ENCODE peak calls at places on chromosome 15, in six cellular contexts. One of them, this sample, is unnamed.

GRCh38 chr15:31469801-31470545 is 143.3 kb downstream of the KLF13 start:
- DNase-seq in activated T-helper 1 cell treated with Interleukin-2 at 50 U/mL for 16 hours: no peak
- DNase-seq in neural progenitor cell: no peak
- DNase-seq in neural crest cell: no peak
- DNase-seq in EL: no peak
- DNase-seq in NCI-H2029 treated with DMSO at 0.1 percent for 48 hours: no peak
- DNase-seq in this sample: no peak

GRCh38 chr15:95304116-95304873 is 1026.2 kb upstream of the NR2F2 start:
- DNase-seq in activated T-helper 1 cell treated with Interleukin-2 at 50 U/mL for 16 hours: no peak
- DNase-seq in neural progenitor cell: no peak
- DNase-seq in neural crest cell: no peak
- DNase-seq in EL: peak; percentile 32
- DNase-seq in NCI-H2029 treated with DMSO at 0.1 percent for 48 hours: peak; percentile 28
- DNase-seq in this sample: no peak

GRCh38 chr15:81160312-81161214 is 26.5 kb downstream of the CFAP161 start:
- DNase-seq in activated T-helper 1 cell treated with Interleukin-2 at 50 U/mL for 16 hours: no peak
- DNase-seq in neural progenitor cell: no peak
- DNase-seq in neural crest cell: no peak
- DNase-seq in EL: peak; percentile 50
- DNase-seq in NCI-H2029 treated with DMSO at 0.1 percent for 48 hours: no peak
- DNase-seq in this sample: no peak

GRCh38 chr15:35674873-35675781 is 129.2 kb upstream of the DPH6 start:
- DNase-seq in activated T-helper 1 cell treated with Interleukin-2 at 50 U/mL for 16 hours: no peak
- DNase-seq in neural progenitor cell: no peak
- DNase-seq in neural crest cell: no peak
- DNase-seq in EL: peak; percentile 28
- DNase-seq in NCI-H2029 treated with DMSO at 0.1 percent for 48 hours: no peak
- DNase-seq in this sample: no peak

GRCh38 chr15:49242820-49243219 is 72.8 kb downstream of the GALK2 start:
- DNase-seq in activated T-helper 1 cell treated with Interleukin-2 at 50 U/mL for 16 hours: no peak
- DNase-seq in neural progenitor cell: no peak
- DNase-seq in neural crest cell: no peak
- DNase-seq in EL: peak; percentile 87
- DNase-seq in NCI-H2029 treated with DMSO at 0.1 percent for 48 hours: no peak
- DNase-seq in this sample: no peak

GRCh38 chr15:90881978-90882721 is 2.2 kb upstream of the FES start:
- DNase-seq in activated T-helper 1 cell treated with Interleukin-2 at 50 U/mL for 16 hours: no peak
- DNase-seq in neural progenitor cell: no peak
- DNase-seq in neural crest cell: no peak
- DNase-seq in EL: no peak
- DNase-seq in NCI-H2029 treated with DMSO at 0.1 percent for 48 hours: no peak
- DNase-seq in this sample: no peak

GRCh38 chr15:67882487-67883227 is 42.8 kb upstream of the RNU6-1 start:
- DNase-seq in activated T-helper 1 cell treated with Interleukin-2 at 50 U/mL for 16 hours: no peak
- DNase-seq in neural progenitor cell: no peak
- DNase-seq in neural crest cell: no peak
- DNase-seq in EL: no peak
- DNase-seq in NCI-H2029 treated with DMSO at 0.1 percent for 48 hours: no peak
- DNase-seq in this sample: no peak

GRCh38 chr15:89975482-89976291 is 25.4 kb upstream of the ZNF710 start:
- DNase-seq in activated T-helper 1 cell treated with Interleukin-2 at 50 U/mL for 16 hours: no peak
- DNase-seq in neural progenitor cell: no peak
- DNase-seq in neural crest cell: no peak
- DNase-seq in EL: no peak
- DNase-seq in NCI-H2029 treated with DMSO at 0.1 percent for 48 hours: no peak
- DNase-seq in this sample: no peak

GRCh38 chr15:45095661-45096060 is 18.3 kb downstream of the DUOX2 start:
- DNase-seq in activated T-helper 1 cell treated with Interleukin-2 at 50 U/mL for 16 hours: no peak
- DNase-seq in neural progenitor cell: no peak
- DNase-seq in neural crest cell: no peak
- DNase-seq in EL: no peak
- DNase-seq in NCI-H2029 treated with DMSO at 0.1 percent for 48 hours: no peak
- DNase-seq in this sample: no peak

GRCh38 chr15:88744548-88745020 is 58.7 kb upstream of the ACAN start:
- DNase-seq in activated T-helper 1 cell treated with Interleukin-2 at 50 U/mL for 16 hours: no peak
- DNase-seq in neural progenitor cell: peak; percentile 55
- DNase-seq in neural crest cell: no peak
- DNase-seq in EL: peak; percentile 41
- DNase-seq in NCI-H2029 treated with DMSO at 0.1 percent for 48 hours: no peak
- DNase-seq in this sample: no peak

GRCh38 chr15:62889141-62889661 is 153.3 kb upstream of the TPM1 start:
- DNase-seq in activated T-helper 1 cell treated with Interleukin-2 at 50 U/mL for 16 hours: no peak
- DNase-seq in neural progenitor cell: no peak
- DNase-seq in neural crest cell: no peak
- DNase-seq in EL: no peak
- DNase-seq in NCI-H2029 treated with DMSO at 0.1 percent for 48 hours: no peak
- DNase-seq in this sample: no peak

GRCh38 chr15:40367038-40367672 is 9.1 kb downstream of the DISP2 start:
- DNase-seq in activated T-helper 1 cell treated with Interleukin-2 at 50 U/mL for 16 hours: no peak
- DNase-seq in neural progenitor cell: no peak
- DNase-seq in neural crest cell: no peak
- DNase-seq in EL: no peak
- DNase-seq in NCI-H2029 treated with DMSO at 0.1 percent for 48 hours: no peak
- DNase-seq in this sample: no peak

GRCh38 chr15:57607570-57608000 is 15.9 kb downstream of the MYZAP start:
- DNase-seq in activated T-helper 1 cell treated with Interleukin-2 at 50 U/mL for 16 hours: no peak
- DNase-seq in neural progenitor cell: no peak
- DNase-seq in neural crest cell: no peak
- DNase-seq in EL: peak; percentile 90
- DNase-seq in NCI-H2029 treated with DMSO at 0.1 percent for 48 hours: no peak
- DNase-seq in this sample: no peak

GRCh38 chr15:63968122-63968524 is 78.2 kb downstream of the DAPK2 start:
- DNase-seq in activated T-helper 1 cell treated with Interleukin-2 at 50 U/mL for 16 hours: no peak
- DNase-seq in neural progenitor cell: no peak
- DNase-seq in neural crest cell: no peak
- DNase-seq in EL: no peak
- DNase-seq in NCI-H2029 treated with DMSO at 0.1 percent for 48 hours: no peak
- DNase-seq in this sample: no peak

GRCh38 chr15:64604319-64604718 is 143.9 kb downstream of the ZNF609 start:
- DNase-seq in activated T-helper 1 cell treated with Interleukin-2 at 50 U/mL for 16 hours: no peak
- DNase-seq in neural progenitor cell: no peak
- DNase-seq in neural crest cell: no peak
- DNase-seq in EL: no peak
- DNase-seq in NCI-H2029 treated with DMSO at 0.1 percent for 48 hours: no peak
- DNase-seq in this sample: no peak

GRCh38 chr15:25406846-25407245 is 32.0 kb downstream of the UBE3A start:
- DNase-seq in activated T-helper 1 cell treated with Interleukin-2 at 50 U/mL for 16 hours: no peak
- DNase-seq in neural progenitor cell: no peak
- DNase-seq in neural crest cell: no peak
- DNase-seq in EL: no peak
- DNase-seq in NCI-H2029 treated with DMSO at 0.1 percent for 48 hours: no peak
- DNase-seq in this sample: no peak

GRCh38 chr15:101027920-101028319 is 108.8 kb downstream of the LRRK1 start:
- DNase-seq in activated T-helper 1 cell treated with Interleukin-2 at 50 U/mL for 16 hours: no peak
- DNase-seq in neural progenitor cell: no peak
- DNase-seq in neural crest cell: no peak
- DNase-seq in EL: no peak
- DNase-seq in NCI-H2029 treated with DMSO at 0.1 percent for 48 hours: no peak
- DNase-seq in this sample: no peak